ENCODE peak calls at places on chromosomes 13 and 19, in six cellular contexts. Q is stimulated activated CD4-positive, alpha-beta T cell treated with anti-CD3 and anti-CD28 coated beads, Interleukin-1b, Interleukin-23, amount 100 ng/mL, for 24 hours; X is pons; M is RPMI7951; S is DMS79 treated with DMSO at 0.1 percent for 48 hours; I is mucosa of descending colon. W is an unnamed sample.

GRCh38 chr13:108313382-108313781 is 43.9 kb downstream of the TNFSF13B start:
- DNase-seq in Q (no peak), X (no peak), M (no peak), S (no peak), I (peak; percentile 71), W (no peak)

GRCh38 chr13:85575110-85575509 is 224.1 kb downstream of the SLITRK6 start:
- DNase-seq in Q (no peak), X (no peak), M (no peak), S (no peak), I (no peak), W (no peak)

GRCh38 chr13:74062933-74063332 is 71.3 kb downstream of the KLF12 start:
- DNase-seq in Q (no peak), X (peak; percentile 64), M (peak; percentile 53), S (no peak), I (peak; percentile 19), W (no peak)

GRCh38 chr19:18433735-18434398 is 4.1 kb downstream of the ISYNA1 start:
- DNase-seq in Q (no peak), X (no peak), M (no peak), S (peak; percentile 22), I (no peak), W (peak; percentile 56)

GRCh38 chr19:38023245-38023644 is 116.2 kb downstream of the SIPA1L3 start:
- DNase-seq in Q (no peak), X (no peak), M (no peak), S (no peak), I (no peak), W (no peak)

GRCh38 chr19:32010071-32010470 is 335.3 kb upstream of the ZNF507 start:
- DNase-seq in Q (no peak), X (no peak), M (no peak), S (no peak), I (no peak), W (no peak)

GRCh38 chr13:94416454-94417080 is 62.9 kb downstream of the DCT start:
- DNase-seq in Q (no peak), X (no peak), M (peak; percentile 1), S (peak; percentile 95), I (no peak), W (no peak)

GRCh38 chr13:94829201-94829600 is 116.9 kb upstream of the SOX21 start:
- DNase-seq in Q (no peak), X (no peak), M (no peak), S (no peak), I (no peak), W (no peak)

GRCh38 chr13:111486331-111486730 is 165.9 kb downstream of the TEX29 start:
- DNase-seq in Q (no peak), X (no peak), M (no peak), S (no peak), I (no peak), W (no peak)